ENCODE peak calls at places on chromosomes 13 and 19, in five cellular contexts. K, S, Y, V and X are unnamed samples.

GRCh38 chr13:27578121-27579030 is 42.0 kb downstream of the LNX2 start:
- DNase-seq in V (no peak), K (no peak), S (peak; percentile 81), Y (no peak), X (no peak)

GRCh38 chr19:6711078-6711361 is 9.4 kb downstream of the C3 start:
- DNase-seq in K (no peak), V (no peak), Y (no peak), S (no peak), X (no peak)

GRCh38 chr13:113211774-113212173 is 2.4 kb downstream of the CUL4A start:
- DNase-seq in Y (no peak), K (no peak), V (no peak), S (no peak), X (peak; percentile 60)

GRCh38 chr19:2034729-2035589 is 16.1 kb downstream of the MKNK2 start:
- DNase-seq in V (peak; percentile 65), S (peak; percentile 56), K (peak; percentile 85), Y (no peak), X (peak; percentile 43)

GRCh38 chr13:74662895-74663294 is 528.7 kb upstream of the KLF12 start:
- DNase-seq in S (no peak), V (no peak), K (no peak), Y (no peak), X (no peak)

GRCh38 chr19:16316506-16316882 is 8.1 kb upstream of the KLF2 start:
- DNase-seq in K (no peak), Y (no peak), V (no peak), S (no peak), X (no peak)

GRCh38 chr13:28239374-28239773 is 101.0 kb downstream of the PAN3 start:
- DNase-seq in S (peak; percentile 92), K (no peak), V (no peak), Y (no peak), X (no peak)

GRCh38 chr19:3149526-3150505 is 14.0 kb downstream of the GNA15 start:
- DNase-seq in S (no peak), Y (no peak), V (no peak), K (no peak), X (no peak)

GRCh38 chr13:97878421-97879375 is 74.8 kb upstream of the IPO5 start:
- DNase-seq in Y (no peak), V (no peak), K (no peak), S (peak; percentile 35), X (no peak)

GRCh38 chr13:76992548-76993001 is 694 bp downstream of the CLN5 start:
- DNase-seq in Y (no peak), V (peak; percentile 37), K (peak; percentile 58), S (peak; percentile 43), X (peak; percentile 16)

GRCh38 chr13:75661443-75661842 is 25.3 kb downstream of the LMO7 start:
- DNase-seq in S (no peak), K (no peak), Y (no peak), V (no peak), X (no peak)

GRCh38 chr19:39839678-39840327 is 5.8 kb upstream of the DYRK1B start:
- DNase-seq in S (no peak), K (no peak), Y (no peak), V (no peak), X (peak; percentile 56)

GRCh38 chr19:44840811-44841210 is 5.3 kb upstream of the NECTIN2 start:
- DNase-seq in K (no peak), Y (no peak), S (no peak), V (no peak), X (no peak)

GRCh38 chr19:52229524-52229923 is 39.7 kb downstream of the PPP2R1A start:
- DNase-seq in Y (no peak), S (no peak), K (no peak), V (no peak), X (no peak)

GRCh38 chr19:18419699-18420460 is 682 bp downstream of the SSBP4 start:
- DNase-seq in V (no peak), S (no peak), K (no peak), Y (no peak), X (no peak)

GRCh38 chr19:45153339-45154063 is 7.3 kb downstream of the NKPD1 start:
- DNase-seq in S (peak; percentile 34), Y (no peak), V (peak; percentile 49), K (no peak), X (peak; percentile 87)

GRCh38 chr19:35154535-35155406 is at the start of gene FXYD5:
- DNase-seq in Y (no peak), K (peak; percentile 79), S (peak; percentile 86), V (peak; percentile 72), X (peak; percentile 55)

GRCh38 chr13:44857061-44857460 is 132.2 kb downstream of the NUFIP1 start:
- DNase-seq in S (no peak), K (no peak), V (no peak), Y (no peak), X (no peak)

GRCh38 chr13:108276060-108276459 is 6.5 kb downstream of the TNFSF13B start:
- DNase-seq in S (no peak), K (peak; percentile 53), V (no peak), Y (no peak), X (no peak)

GRCh38 chr19:3387645-3388589 is 21.5 kb downstream of the NFIC start:
- DNase-seq in K (peak; percentile 91), Y (no peak), V (no peak), S (no peak), X (no peak)

GRCh38 chr13:43006893-43007631 is 15.0 kb upstream of the EPSTI1 start:
- DNase-seq in S (peak; percentile 72), V (no peak), Y (no peak), K (no peak), X (no peak)

GRCh38 chr19:11159598-11160001 is 4.0 kb upstream of the SPC24 start:
- DNase-seq in Y (no peak), K (no peak), V (no peak), S (no peak), X (no peak)

GRCh38 chr19:11154683-11155047 is 917 bp downstream of the SPC24 start:
- DNase-seq in S (no peak), V (no peak), Y (no peak), K (no peak), X (no peak)

GRCh38 chr19:11152318-11153062 is 3.1 kb downstream of the SPC24 start:
- DNase-seq in K (peak; percentile 75), S (peak; percentile 83), Y (peak; percentile 84), V (no peak), X (no peak)

GRCh38 chr19:11151181-11151580 is 4.4 kb downstream of the SPC24 start:
- DNase-seq in V (no peak), S (peak; percentile 29), Y (no peak), K (no peak), X (no peak)

DNA sequence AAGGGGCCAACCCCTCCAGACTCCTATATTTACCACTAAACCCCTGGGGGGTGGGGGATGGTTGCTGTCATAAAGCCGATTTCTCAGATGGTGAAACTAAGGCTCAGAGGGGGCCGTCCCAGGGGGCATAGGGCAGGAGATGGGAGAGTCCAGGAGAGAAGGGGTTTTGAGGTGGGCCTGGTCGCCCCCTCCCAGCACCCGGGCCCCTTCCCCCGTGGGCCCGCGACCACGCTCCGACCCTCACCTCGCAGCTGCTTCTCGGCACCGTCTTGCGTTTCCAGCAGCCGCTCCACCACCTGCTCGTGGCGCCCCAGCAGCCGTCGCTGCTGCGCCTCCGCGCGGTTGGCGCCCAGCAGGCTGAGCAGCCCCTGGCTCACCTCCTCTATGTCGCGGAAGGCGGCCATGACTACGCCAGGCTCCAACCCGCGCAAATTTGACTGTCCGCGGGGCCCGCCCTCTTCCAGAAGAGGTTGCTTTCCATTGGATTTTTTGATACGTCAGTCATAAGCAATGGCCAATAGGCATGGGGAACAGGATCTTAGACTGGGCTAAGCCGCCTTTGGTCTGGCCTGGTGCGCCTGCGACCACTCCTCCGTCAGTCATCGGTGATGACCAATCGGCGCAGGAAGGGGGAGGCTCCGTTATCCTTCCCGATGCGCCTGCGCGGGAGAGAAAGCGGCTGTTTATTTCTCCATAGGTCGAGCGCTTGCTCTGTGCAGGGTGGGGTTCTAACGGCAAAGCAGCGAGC is at the start of gene SPC24:
- DNase-seq in V (peak; percentile 84), S (peak; percentile 99), K (peak; percentile 97), Y (peak; percentile 87), X (peak; percentile 95)
- TF ChIP-seq CTCF in V (no peak), S (no peak), K (no peak), Y (no peak), X (no peak)

GRCh38 chr13:51047434-51048165 is 63.5 kb downstream of the C13orf42 start:
- DNase-seq in Y (no peak), V (no peak), K (no peak), S (no peak), X (no peak)
- TF ChIP-seq CTCF in Y (no peak), V (no peak), K (no peak), S (no peak), X (no peak)

DNA sequence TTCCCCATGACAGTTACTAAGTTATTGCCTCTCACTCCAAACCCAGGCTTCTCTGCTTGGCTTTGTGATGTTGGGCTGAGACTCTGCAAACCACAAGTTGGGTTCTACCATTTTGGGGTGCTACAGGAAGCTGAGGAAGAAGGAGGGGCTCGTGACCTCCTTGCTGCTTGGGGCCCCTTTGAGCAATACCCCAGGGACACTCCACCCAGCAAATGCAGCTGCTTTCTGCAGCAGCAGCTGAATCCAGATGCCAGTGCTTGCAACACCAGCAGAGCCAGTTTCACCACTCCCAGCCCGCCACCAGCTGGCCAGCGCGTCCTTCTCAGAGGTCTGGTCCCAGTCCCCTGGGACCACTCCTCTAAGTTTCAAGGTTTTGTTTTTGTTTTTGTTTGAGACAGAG is 22.0 kb upstream of the UBAC2 start:
- DNase-seq in K (no peak), V (no peak), S (peak; percentile 43), Y (no peak), X (no peak)
- TF ChIP-seq CTCF in K (no peak), V (no peak), S (no peak), Y (no peak), X (no peak)

GRCh38 chr19:37990362-37990761 is 83.4 kb downstream of the SIPA1L3 start:
- DNase-seq in K (peak; percentile 85), V (no peak), Y (no peak), S (no peak), X (no peak)
- TF ChIP-seq CTCF in K (no peak), V (no peak), Y (no peak), S (no peak), X (no peak)

GRCh38 chr13:20109037-20109436 is 51.8 kb downstream of the GJA3 start:
- DNase-seq in Y (no peak), V (no peak), S (no peak), K (no peak), X (no peak)
- TF ChIP-seq CTCF in Y (no peak), V (no peak), S (no peak), K (no peak), X (no peak)

DNA sequence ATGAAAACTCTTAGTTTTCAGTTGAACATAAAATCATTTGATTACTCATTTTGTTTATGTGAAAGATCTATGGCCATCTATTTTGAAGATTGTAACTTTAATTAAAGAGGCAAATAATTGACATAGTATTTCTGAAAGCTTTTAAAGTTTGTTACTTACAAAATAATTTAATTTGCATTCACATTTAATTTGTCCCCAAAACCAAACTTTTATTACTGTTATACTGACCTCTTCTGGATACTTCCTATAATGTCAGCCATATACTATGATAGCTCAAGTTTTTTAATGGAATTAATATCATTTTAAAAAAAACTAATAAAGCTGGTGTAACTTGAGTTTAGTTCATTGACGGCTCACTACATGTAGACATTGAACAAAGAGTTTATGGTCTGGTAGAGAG is 4.9 kb upstream of the SGCG start:
- DNase-seq in S (peak; percentile 29), V (no peak), K (no peak), Y (no peak), X (no peak)
- TF ChIP-seq CTCF in S (peak; percentile 27), V (no peak), K (no peak), Y (no peak), X (peak; percentile 64)